ENCODE peak calls at places on chromosomes 12 and 14, in six cellular contexts. D is IMR-90, S is heart left ventricle, Z is adrenal gland, Y is ovary, L is A549. H is an unnamed sample. For H3K4me1 and H3K9me3, the result is how much of the 10 kb centered on the place peaks cover.

GRCh38 chr14:99244960-99245340 is 27.0 kb downstream of the BCL11B start:
- DNase-seq in D (no peak), S (no peak), Z (no peak), Y (no peak), L (no peak), H (no peak)

GRCh38 chr12:44874981-44875416 is 1.1 kb downstream of the NELL2 start:
- DNase-seq in D (no peak), S (no peak), Z (no peak), Y (no peak), L (no peak), H (no peak)

GRCh38 chr14:22472466-22472865 is 116.6 kb downstream of the DAD1 start:
- DNase-seq in D (no peak), S (no peak), Z (no peak), Y (no peak), L (no peak), H (no peak)

GRCh38 chr14:23056956-23057756 is at the start of gene CDH24:
- DNase-seq in D (peak), S (peak), Z (peak), Y (peak), L (peak), H (peak)

GRCh38 chr12:117680311-117680710 is 288.5 kb downstream of the KSR2 start:
- DNase-seq in D (no peak), S (no peak), Z (no peak), Y (no peak), L (no peak), H (no peak)

GRCh38 chr14:28678887-28679286 is 87.7 kb upstream of the FOXG1 start:
- DNase-seq in D (no peak), S (no peak), Z (no peak), Y (no peak), L (no peak), H (no peak)

GRCh38 chr14:57182760-57183503 is 85.8 kb downstream of the EXOC5 start:
- DNase-seq in D (peak), S (no peak), Z (peak), Y (peak), L (no peak), H (peak)

GRCh38 chr12:52055781-52056711 is 4.8 kb downstream of the NR4A1 start:
- DNase-seq in D (peak), S (no peak), Z (peak), Y (peak), L (no peak), H (no peak)

GRCh38 chr12:132500856-132501180 is 10.9 kb downstream of the FBRSL1 start:
- DNase-seq in D (no peak), S (no peak), Z (no peak), Y (no peak), L (no peak), H (no peak)
- H3K4me1 ChIP-seq in D (under half), S (half or more), Z (half or more), Y (under half), L (under half), H (half or more)

DNA sequence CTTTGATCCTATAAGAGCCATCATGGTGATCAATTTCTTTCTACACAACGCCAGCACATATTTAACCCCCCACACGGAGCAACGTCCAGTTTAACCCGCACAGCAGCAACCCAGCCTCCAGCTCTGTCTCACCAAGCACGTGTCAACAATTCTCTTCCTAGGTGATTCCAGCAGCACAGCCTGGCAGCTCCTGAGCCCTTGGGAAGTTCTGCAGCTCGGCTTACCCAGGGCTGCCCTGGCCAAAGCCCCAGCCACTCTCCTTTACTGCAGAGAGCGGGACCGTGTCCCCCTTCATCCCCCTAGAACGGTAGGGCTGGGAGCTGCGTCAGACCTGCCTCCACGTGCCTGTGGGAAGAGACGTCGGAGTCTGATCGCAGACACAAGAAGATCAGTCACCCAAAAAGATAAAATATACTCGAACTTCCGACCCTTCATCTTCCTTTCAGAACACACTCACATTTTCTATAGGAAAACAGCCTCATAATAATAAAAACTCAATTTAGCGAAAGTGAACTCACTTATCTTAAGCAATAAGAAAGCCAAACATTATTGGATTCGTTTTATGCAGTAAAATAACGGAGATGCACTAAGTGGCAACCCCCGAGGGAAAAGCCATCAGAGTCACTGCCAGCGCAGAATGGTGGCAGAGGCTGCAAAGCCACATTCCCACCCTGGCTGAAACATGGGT is 7.6 kb downstream of the TMEM121 start:
- DNase-seq in D (no peak), S (no peak), Z (no peak), Y (no peak), L (no peak), H (no peak)
- TF ChIP-seq POLR2A in D (no peak), S (no peak), Z (no peak), Y (no peak), L (no peak), H (no peak)

DNA sequence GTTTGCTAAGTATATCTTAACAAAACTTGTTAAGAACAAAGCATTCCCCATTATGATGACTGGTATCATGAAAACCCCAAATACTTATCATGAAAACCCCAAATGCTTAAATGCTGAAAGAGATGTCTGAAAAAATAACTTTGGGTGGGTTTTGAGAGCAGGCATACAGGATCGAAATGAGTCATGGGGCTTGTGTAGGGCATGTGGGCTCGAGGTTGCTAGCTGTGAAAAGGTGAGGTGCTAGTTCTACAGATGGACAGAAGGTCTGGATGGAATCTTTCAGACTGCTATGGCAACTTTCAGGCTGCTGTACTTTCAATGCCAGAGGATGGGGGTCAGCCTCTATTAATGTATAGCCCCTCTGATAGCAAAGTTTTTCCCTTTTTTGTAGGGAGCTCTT is 167.8 kb upstream of the MDGA2 start:
- DNase-seq in D (no peak), S (no peak), Z (no peak), Y (no peak), L (no peak), H (no peak)
- H3K9me3 ChIP-seq in D (under half), S (under half), Z (under half), Y (under half), L (under half), H (under half)

DNA sequence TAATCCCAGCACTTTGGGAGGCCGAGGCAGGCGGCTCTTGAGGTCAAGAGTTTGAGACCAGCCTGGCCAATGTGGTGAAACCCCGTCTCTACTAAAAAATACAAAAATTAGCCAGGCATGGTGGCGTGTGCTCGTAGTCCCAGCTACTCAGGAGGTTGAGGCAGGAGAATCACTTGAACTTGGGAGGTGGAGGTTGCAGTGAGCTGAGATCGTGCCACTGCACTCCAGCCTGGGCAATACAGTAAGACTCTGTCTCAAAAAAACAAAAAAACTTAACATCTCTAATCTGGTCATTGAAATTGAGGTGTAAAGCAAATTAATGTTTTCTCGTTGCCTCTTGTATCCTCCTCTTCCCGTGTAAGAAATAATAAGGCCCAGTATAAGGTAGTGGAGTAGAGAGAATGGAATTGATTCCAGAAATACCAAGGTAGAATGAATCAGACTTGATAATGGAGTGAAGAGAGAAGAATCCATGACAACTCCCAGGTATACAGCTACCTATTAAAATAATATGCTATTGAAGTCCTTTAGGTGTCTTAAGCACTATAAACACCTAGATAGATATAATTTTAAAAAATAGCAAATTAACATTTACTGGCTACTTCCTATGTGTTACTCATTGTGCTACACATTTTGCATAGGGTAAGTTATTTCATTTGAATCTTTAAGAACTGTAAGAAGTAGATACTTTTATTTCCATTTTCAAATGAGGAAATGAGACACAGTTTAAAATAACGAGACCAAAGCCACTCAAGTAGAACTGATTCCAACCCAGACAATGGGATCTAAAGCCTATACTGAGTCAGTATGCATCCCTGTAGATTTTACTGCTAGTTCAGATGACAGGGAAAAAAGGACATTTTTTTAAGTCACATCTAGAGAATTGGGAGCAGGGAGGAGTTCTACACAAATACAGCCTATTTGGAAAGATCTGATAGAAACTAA is 23.2 kb downstream of the RAP1B start:
- DNase-seq in D (no peak), S (no peak), Z (no peak), Y (no peak), L (no peak), H (no peak)
- H3K4me1 ChIP-seq in D (under half), S (under half), Z (half or more), Y (under half), L (under half), H (under half)

DNA sequence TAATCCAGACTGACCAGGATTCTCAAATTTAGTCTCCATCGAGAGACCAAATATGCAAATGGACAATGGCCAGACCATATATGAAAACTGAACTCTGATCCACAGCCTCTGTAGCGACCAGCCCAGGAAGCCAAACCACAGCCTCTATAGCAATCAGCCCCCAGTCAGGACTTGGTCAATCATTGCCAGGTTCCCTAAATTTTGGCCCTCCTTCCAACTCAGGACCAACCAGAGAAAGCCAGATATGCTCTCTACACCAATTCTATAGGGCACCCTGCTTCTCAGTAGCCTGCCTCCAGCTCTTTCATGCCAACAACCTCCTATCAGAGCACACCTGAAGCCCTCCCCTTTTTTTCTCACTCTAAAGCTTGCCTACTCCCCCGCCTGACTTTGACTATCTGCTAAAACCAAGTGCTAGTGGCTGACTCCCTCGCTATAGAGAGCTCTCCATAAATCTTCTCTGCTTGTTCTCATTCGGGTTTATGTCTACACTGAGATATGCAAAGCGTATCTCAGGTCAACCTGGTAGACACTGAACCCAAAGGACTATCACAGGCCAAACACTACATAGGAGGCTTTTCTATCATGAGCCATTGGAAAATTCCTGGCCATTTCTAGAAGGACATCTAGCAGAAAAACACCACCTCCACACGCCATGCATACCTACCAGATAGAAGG is 110.5 kb upstream of the FUT8 start:
- DNase-seq in D (no peak), S (no peak), Z (no peak), Y (no peak), L (no peak), H (no peak)
- TF ChIP-seq POLR2A in D (no peak), S (no peak), Z (no peak), Y (no peak), L (no peak), H (no peak)